ENCODE peak calls at places on chromosomes 1 and 21, in five cellular contexts. N is PC-3, Y is ascending aorta, T is psoas muscle, U is colonic mucosa. E is an unnamed sample.
A peak's percentile ranks its signal among the peaks of the same experiment; 100 is the strongest.

GRCh38 chr1:228964178-228964819 is 229.0 kb downstream of the RHOU start:
- DNase-seq in Y (peak; percentile 78), T (peak; percentile 44), U (no peak), N (peak; percentile 27), E (peak; percentile 84)

GRCh38 chr1:37676281-37677243 is 15.8 kb upstream of the CDCA8 start:
- DNase-seq in Y (no peak), N (no peak), T (no peak), U (no peak), E (no peak)

GRCh38 chr1:221868894-221869293 is 127.0 kb upstream of the DUSP10 start:
- DNase-seq in Y (no peak), U (no peak), N (peak; percentile 93), T (no peak), E (peak; percentile 44)

GRCh38 chr1:46407636-46408035 is 13.5 kb downstream of the FAAH start:
- DNase-seq in U (no peak), N (no peak), Y (no peak), T (no peak), E (no peak)

GRCh38 chr1:61284933-61285332 is 202.6 kb downstream of the NFIA start:
- DNase-seq in N (no peak), Y (no peak), U (no peak), T (no peak), E (no peak)

GRCh38 chr1:2591581-2592261 is 5.1 kb downstream of the PRXL2B start:
- DNase-seq in U (no peak), N (no peak), T (no peak), Y (no peak), E (no peak)

GRCh38 chr1:94597701-94598100 is 56.1 kb upstream of the F3 start:
- DNase-seq in Y (no peak), U (no peak), T (no peak), N (peak; percentile 40), E (no peak)

GRCh38 chr1:92298573-92299476 is at the start of the genes GLMN and RPAP2:
- DNase-seq in U (peak; percentile 82), Y (peak; percentile 86), T (peak; percentile 81), N (peak; percentile 89), E (peak; percentile 46)

GRCh38 chr1:47660622-47661021 is 222.8 kb downstream of the FOXD2 start:
- DNase-seq in Y (peak; percentile 33), N (no peak), U (no peak), T (no peak), E (no peak)

GRCh38 chr1:31715097-31715872 is 11.5 kb upstream of the COL16A1 start:
- DNase-seq in U (peak; percentile 97), N (peak; percentile 87), Y (peak; percentile 97), T (peak; percentile 96), E (peak; percentile 55)

GRCh38 chr1:44985747-44986359 is 542 bp downstream of the EIF2B3 start:
- DNase-seq in Y (no peak), N (no peak), T (no peak), U (no peak), E (peak; percentile 4)

GRCh38 chr1:112337028-112337531 is 58.9 kb upstream of the CTTNBP2NL start:
- DNase-seq in U (peak; percentile 32), Y (no peak), N (peak; percentile 38), T (peak; percentile 51), E (peak; percentile 11)

GRCh38 chr1:168708698-168709406 is 20.2 kb downstream of the DPT start:
- DNase-seq in N (peak; percentile 98), U (no peak), T (no peak), Y (no peak), E (no peak)

GRCh38 chr1:47558601-47559593 is 121.1 kb downstream of the FOXD2 start:
- DNase-seq in U (peak; percentile 82), N (peak; percentile 66), Y (no peak), T (no peak), E (no peak)

GRCh38 chr1:240701412-240701811 is 89.5 kb upstream of the GREM2 start:
- DNase-seq in U (no peak), N (peak; percentile 77), Y (no peak), T (no peak), E (peak; percentile 67)

GRCh38 chr21:46006547-46007497 is 25.3 kb downstream of the COL6A1 start:
- DNase-seq in Y (no peak), U (peak; percentile 14), T (no peak), N (no peak), E (no peak)

GRCh38 chr21:38955495-38955894 is 149.8 kb downstream of the ETS2 start:
- DNase-seq in U (peak; percentile 59), N (peak; percentile 37), T (no peak), Y (no peak), E (no peak)

GRCh38 chr1:113592223-113592622 is 167.1 kb downstream of the PHTF1 start:
- DNase-seq in U (no peak), T (no peak), Y (no peak), N (no peak), E (no peak)

DNA sequence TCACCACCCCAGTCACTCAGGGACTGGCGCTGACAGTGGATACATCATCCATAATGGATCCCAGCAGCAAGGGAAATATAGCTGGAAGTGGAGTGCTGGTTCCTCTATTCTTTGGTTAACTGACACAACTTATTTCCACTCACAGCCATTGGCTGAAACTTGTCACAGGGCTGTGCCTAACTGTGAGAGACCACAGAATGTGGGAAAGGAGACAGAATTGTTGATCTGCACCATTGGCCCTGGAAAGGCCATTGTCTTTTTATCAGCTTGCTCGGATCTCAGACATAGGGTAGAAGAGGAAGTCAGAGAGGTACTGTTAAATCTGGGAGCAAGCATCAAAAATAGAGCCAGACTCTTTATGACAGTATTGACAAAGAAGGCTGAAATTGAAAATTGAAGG is 451.3 kb downstream of the AJAP1 start:
- DNase-seq in N (no peak), Y (no peak), T (no peak), U (no peak), E (no peak)
- H3K27me3 ChIP-seq in N (no peaks in the 10 kb centered on the region), Y (no peaks in the 10 kb centered on the region), T (no peaks in the 10 kb centered on the region), U (no peaks in the 10 kb centered on the region), E (no peaks in the 10 kb centered on the region)

GRCh38 chr1:9151326-9151860 is 22.5 kb upstream of the GPR157 start:
- DNase-seq in Y (no peak), N (no peak), U (no peak), T (peak; percentile 38), E (no peak)

GRCh38 chr1:9149837-9150581 is 21.1 kb upstream of the GPR157 start:
- DNase-seq in N (no peak), Y (peak; percentile 72), U (no peak), T (no peak), E (no peak)

GRCh38 chr1:9146156-9146555 is 17.3 kb upstream of the GPR157 start:
- DNase-seq in N (no peak), T (no peak), U (no peak), Y (no peak), E (no peak)

GRCh38 chr1:9150582-9151290 is 21.8 kb upstream of the GPR157 start:
- DNase-seq in N (no peak), Y (no peak), U (no peak), T (peak; percentile 51), E (no peak)

DNA sequence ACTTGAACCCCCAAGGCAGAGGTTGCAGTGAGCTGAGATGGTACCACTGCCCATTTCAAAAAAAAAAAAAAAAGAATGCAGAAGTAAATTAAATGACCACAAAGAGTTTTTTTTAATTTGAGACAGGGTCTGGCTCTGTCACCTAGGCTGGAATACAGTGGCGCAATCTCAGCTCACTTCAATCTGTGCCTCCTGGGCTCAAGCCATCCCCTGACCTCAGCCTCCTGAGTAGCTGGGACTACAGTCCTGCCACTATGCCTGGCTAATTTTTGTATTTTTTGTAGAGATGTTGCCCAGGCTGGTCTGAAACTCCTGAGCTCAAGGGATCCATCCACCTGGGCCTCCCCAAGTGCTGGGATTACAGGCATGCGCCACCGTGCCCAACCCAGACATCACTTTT is 20.2 kb upstream of the GPR157 start:
- DNase-seq in N (no peak), Y (no peak), U (no peak), T (no peak), E (no peak)
- H3K4me3 ChIP-seq in N (no peak overlapping the region), Y (no peak overlapping the region), U (no peak overlapping the region), T (no peak overlapping the region), E (no peak overlapping the region)

DNA sequence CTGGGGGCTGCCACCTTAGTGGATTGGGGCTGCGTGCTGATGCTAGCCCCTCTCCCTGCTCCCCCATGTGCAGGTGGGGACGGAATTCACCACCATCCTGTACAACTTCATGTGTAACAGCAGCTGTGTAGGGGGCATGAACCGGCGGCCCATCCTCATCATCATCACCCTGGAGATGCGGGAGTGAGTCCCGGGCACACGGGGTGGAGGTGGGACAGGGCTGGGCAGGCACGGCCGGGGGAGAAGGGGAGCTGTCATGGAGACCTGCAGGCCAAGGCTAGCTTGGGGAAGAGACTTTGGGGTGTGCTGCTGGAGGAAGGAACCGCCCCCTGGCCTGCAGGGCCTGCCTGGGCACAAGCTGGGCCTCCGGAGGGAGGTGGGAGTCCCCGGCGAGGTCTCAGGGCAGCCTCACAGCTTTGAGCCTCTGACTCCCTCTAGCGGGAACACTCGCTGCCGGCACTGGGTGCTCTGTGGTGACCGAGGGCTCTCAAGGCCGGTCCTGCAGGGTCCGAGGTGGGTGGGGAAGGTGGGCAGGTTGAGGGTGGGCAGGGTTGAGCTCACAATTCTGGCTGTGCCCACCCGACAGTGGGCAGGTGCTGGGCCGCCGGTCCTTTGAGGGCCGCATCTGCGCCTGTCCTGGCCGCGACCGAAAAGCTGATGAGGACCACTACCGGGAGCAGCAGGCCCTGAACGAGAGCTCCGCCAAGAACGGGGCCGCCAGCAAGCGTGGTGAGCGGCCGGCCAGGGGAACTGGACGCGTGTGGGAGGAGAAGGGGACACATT is 25.0 kb upstream of the CCDC27 start:
- DNase-seq in U (no peak), N (peak; percentile 48), T (no peak), Y (no peak), E (no peak)
- TF ChIP-seq CTCF in U (no peak), N (peak; percentile 64), T (no peak), Y (no peak), E (peak; percentile 40)

GRCh38 chr1:207300970-207301369 is 20.5 kb upstream of the CD55 start:
- DNase-seq in Y (no peak), T (no peak), N (no peak), U (no peak), E (no peak)

GRCh38 chr1:207306023-207306422 is 15.5 kb upstream of the CD55 start:
- DNase-seq in U (no peak), N (no peak), Y (no peak), T (no peak), E (no peak)

GRCh38 chr1:207304710-207305151 is 16.7 kb upstream of the CD55 start:
- DNase-seq in N (peak; percentile 99), T (no peak), U (no peak), Y (no peak), E (no peak)

GRCh38 chr1:207306603-207307002 is 14.9 kb upstream of the CD55 start:
- DNase-seq in U (no peak), Y (no peak), T (no peak), N (no peak), E (no peak)

DNA sequence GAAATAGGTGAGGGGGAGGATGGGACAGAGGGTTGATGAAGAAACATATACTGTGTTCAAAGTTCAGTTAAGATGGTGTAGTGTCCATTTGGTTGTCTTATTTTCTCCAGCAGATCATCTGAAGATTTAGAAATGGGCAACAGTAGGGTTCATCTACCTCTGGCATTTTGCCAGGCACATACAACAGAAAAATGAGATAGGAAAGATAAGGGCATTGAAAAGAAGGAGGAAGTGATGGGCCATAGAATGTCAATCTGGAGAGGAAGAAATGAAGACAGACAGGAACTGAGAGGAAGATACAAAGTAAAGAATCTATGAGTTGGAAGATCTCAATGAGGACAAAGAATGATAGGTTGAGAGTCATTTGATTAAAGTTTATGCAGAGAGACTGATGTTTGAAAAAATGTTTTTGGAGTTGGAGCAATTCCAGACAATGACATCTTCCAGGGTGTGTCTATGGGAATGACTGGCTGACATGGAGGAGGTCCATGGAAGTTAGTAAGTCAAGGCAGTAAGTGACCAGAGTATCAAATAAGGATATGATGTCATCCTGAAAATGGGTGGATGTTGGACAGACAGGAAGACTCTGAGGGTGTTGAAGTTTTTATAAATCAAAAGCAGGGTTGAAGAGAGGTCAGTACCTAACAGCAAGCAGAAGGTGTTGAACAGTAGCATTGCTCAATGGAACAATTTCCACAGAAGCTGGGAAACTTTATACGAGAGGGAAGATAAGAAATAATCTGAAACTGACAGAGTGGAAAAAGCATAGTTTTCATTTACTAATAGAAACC is 18.7 kb upstream of the CD55 start:
- DNase-seq in N (peak; percentile 41), T (no peak), U (no peak), Y (no peak), E (no peak)
- H3K27me3 ChIP-seq in N (no peaks in the 10 kb centered on the region), T (no peaks in the 10 kb centered on the region), U (no peaks in the 10 kb centered on the region), Y (no peaks in the 10 kb centered on the region), E (no peaks in the 10 kb centered on the region)